ENCODE peak calls at places on chromosomes 3 and 15, in six cellular contexts. X, L, C, Y, W and I are unnamed samples.

GRCh38 chr3:133490468-133491351 is 82.8 kb upstream of the CDV3 start:
- DNase-seq in X (no peak), L (peak), C (peak), Y (no peak), W (no peak), I (no peak)

GRCh38 chr3:72951259-72951722 is 45.3 kb upstream of the PPP4R2 start:
- DNase-seq in X (no peak), L (no peak), C (no peak), Y (no peak), W (no peak), I (no peak)

GRCh38 chr3:179414804-179415203 is 36.5 kb downstream of the GNB4 start:
- DNase-seq in X (no peak), L (no peak), C (no peak), Y (no peak), W (no peak), I (no peak)

GRCh38 chr3:11903447-11903846 is 56.8 kb upstream of the TAMM41 start:
- DNase-seq in X (no peak), L (no peak), C (no peak), Y (no peak), W (no peak), I (no peak)

GRCh38 chr3:147619925-147620580 is 210.9 kb downstream of the ZIC1 start:
- DNase-seq in X (no peak), L (no peak), C (no peak), Y (no peak), W (no peak), I (no peak)

GRCh38 chr3:177824190-177824786 is 627.0 kb upstream of the TBL1XR1 start:
- DNase-seq in X (no peak), L (no peak), C (no peak), Y (peak), W (no peak), I (no peak)

GRCh38 chr15:81337713-81338157 is 13.8 kb upstream of the STARD5 start:
- DNase-seq in X (no peak), L (no peak), C (no peak), Y (no peak), W (no peak), I (no peak)

GRCh38 chr3:53142986-53143385 is 12.8 kb upstream of the RFT1 start:
- DNase-seq in X (no peak), L (no peak), C (no peak), Y (no peak), W (no peak), I (no peak)

GRCh38 chr3:15647629-15648167 is 46.2 kb downstream of the BTD start:
- DNase-seq in X (no peak), L (peak), C (no peak), Y (peak), W (peak), I (peak)